ENCODE peak calls at places on chromosomes 6 and 20, in nine cellular contexts. M is upper lobe of left lung, G is fibroblast of pulmonary artery, C is HCT116, Y is breast epithelium, H is AG04449, D is ascending aorta, P is A549, O is hepatocyte. U is an unnamed sample.

GRCh38 chr6:89927788-89928565 is 33.7 kb downstream of the GJA10 start:
- DNase-seq in H (no peak), M (no peak), Y (no peak), C (no peak), D (no peak), O (no peak), P (no peak), G (peak; percentile 71), U (no peak)

GRCh38 chr20:38137441-38138037 is 27.5 kb downstream of the TGM2 start:
- DNase-seq in D (peak; percentile 3), M (no peak), Y (no peak), G (no peak), P (no peak), H (no peak), O (no peak), C (no peak), U (no peak)

GRCh38 chr20:36823126-36823525 is 49.6 kb upstream of the DSN1 start:
- DNase-seq in Y (no peak), H (no peak), M (no peak), P (no peak), O (no peak), D (no peak), C (no peak), G (no peak), U (peak; percentile 74)

GRCh38 chr6:28225056-28225834 is at the start of gene ZSCAN9:
- DNase-seq in O (peak; percentile 93), Y (peak; percentile 80), M (peak; percentile 87), C (peak; percentile 87), H (peak; percentile 21), G (peak; percentile 96), D (peak; percentile 44), P (peak; percentile 48), U (peak; percentile 83)

GRCh38 chr6:113564401-113565161 is 292.6 kb upstream of the MARCKS start:
- DNase-seq in O (peak; percentile 77), P (no peak), G (peak; percentile 98), Y (peak; percentile 54), M (peak; percentile 84), D (peak; percentile 39), H (peak; percentile 82), C (no peak), U (no peak)

GRCh38 chr6:17986656-17987575 is 519 bp downstream of the KIF13A start:
- DNase-seq in C (no peak), D (no peak), H (no peak), M (peak; percentile 91), P (peak; percentile 46), O (peak; percentile 77), G (peak; percentile 51), Y (peak; percentile 61), U (no peak)

GRCh38 chr20:11101243-11101642 is 427.4 kb upstream of the JAG1 start:
- DNase-seq in P (no peak), O (no peak), H (no peak), M (no peak), D (no peak), G (peak; percentile 60), Y (no peak), C (no peak), U (no peak)

GRCh38 chr6:33993653-33994052 is 152.2 kb downstream of the GRM4 start:
- DNase-seq in P (no peak), D (no peak), C (no peak), O (no peak), Y (peak; percentile 19), G (no peak), H (no peak), M (no peak), U (no peak)

GRCh38 chr6:18247002-18247401 is 17.3 kb downstream of the DEK start:
- DNase-seq in Y (no peak), M (no peak), C (no peak), P (no peak), O (no peak), D (no peak), G (no peak), H (no peak), U (no peak)

GRCh38 chr6:20400476-20401402 is 940 bp upstream of the E2F3 start:
- DNase-seq in M (peak; percentile 38), Y (no peak), G (peak; percentile 38), O (peak; percentile 47), D (peak; percentile 23), H (no peak), P (peak; percentile 57), C (peak; percentile 84), U (no peak)

GRCh38 chr6:44800171-44800671 is 412.7 kb downstream of the CDC5L start:
- DNase-seq in O (peak; percentile 80), G (peak; percentile 82), P (peak; percentile 4), D (no peak), Y (no peak), H (peak; percentile 62), M (no peak), C (no peak), U (peak; percentile 64)

GRCh38 chr6:45187841-45188240 is 140.3 kb upstream of the RUNX2 start:
- DNase-seq in M (no peak), H (no peak), D (no peak), O (no peak), C (no peak), G (peak; percentile 72), P (no peak), Y (no peak), U (no peak)

GRCh38 chr20:1490643-1491042 is 577 bp downstream of the SIRPB2 start:
- DNase-seq in C (no peak), Y (no peak), M (no peak), G (no peak), D (no peak), H (no peak), O (no peak), P (no peak), U (no peak)

GRCh38 chr6:151142676-151143075 is 97.1 kb upstream of the AKAP12 start:
- DNase-seq in Y (no peak), P (no peak), O (no peak), G (no peak), M (no peak), D (no peak), C (no peak), H (no peak), U (no peak)

GRCh38 chr20:6265204-6265904 is 142.5 kb upstream of the FERMT1 start:
- DNase-seq in O (peak; percentile 74), Y (no peak), P (peak; percentile 8), D (no peak), C (peak; percentile 7), M (no peak), G (peak; percentile 86), H (peak; percentile 4), U (peak; percentile 7)
- H3K4me3 ChIP-seq in O (no peak overlapping the region), Y (no peak overlapping the region), P (no peak overlapping the region), D (peak overlapping the region; percentile 43), C (no peak overlapping the region), M (no peak overlapping the region), G (peak overlapping the region; percentile 31), H (no peak overlapping the region), U (no peak overlapping the region)

GRCh38 chr6:81787313-81788068 is 35.0 kb upstream of the TENT5A start:
- DNase-seq in M (no peak), P (peak; percentile 2), G (peak; percentile 58), Y (no peak), C (no peak), D (no peak), H (no peak), O (no peak), U (peak; percentile 23)

GRCh38 chr6:81791756-81792155 is 39.3 kb upstream of the TENT5A start:
- DNase-seq in G (no peak), M (no peak), O (no peak), P (no peak), H (no peak), Y (no peak), C (no peak), D (no peak), U (no peak)

GRCh38 chr6:81789303-81789702 is 36.8 kb upstream of the TENT5A start:
- DNase-seq in C (no peak), M (no peak), D (no peak), O (no peak), P (no peak), Y (no peak), H (no peak), G (no peak), U (no peak)

GRCh38 chr6:81788748-81789147 is 36.3 kb upstream of the TENT5A start:
- DNase-seq in O (peak; percentile 28), C (no peak), H (no peak), P (no peak), D (no peak), M (no peak), Y (no peak), G (no peak), U (no peak)

DNA sequence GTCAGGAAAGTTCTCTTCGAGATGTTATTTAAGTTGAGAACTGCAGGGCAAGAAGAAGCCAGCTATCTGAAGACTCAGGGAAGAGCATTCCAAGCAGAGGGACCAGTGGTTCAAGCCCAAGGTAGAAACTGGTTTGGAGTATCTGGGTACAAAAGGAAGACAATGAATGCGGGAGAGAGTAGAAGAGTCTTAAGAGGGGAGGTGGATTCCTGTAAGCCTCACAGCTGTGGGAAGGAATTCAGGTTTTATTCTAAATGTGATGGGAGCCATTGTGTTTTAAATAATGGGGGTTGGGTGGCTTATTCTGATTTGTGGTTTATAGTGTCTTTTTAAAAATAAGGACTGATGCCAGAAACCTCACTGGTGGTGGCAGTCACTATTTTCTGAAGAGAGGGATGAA is 37.6 kb upstream of the TENT5A start:
- DNase-seq in D (no peak), C (no peak), P (no peak), G (no peak), Y (no peak), M (no peak), H (no peak), O (no peak), U (no peak)
- H3K4me3 ChIP-seq in D (no peak overlapping the region), C (no peak overlapping the region), P (no peak overlapping the region), G (no peak overlapping the region), Y (no peak overlapping the region), M (no peak overlapping the region), H (no peak overlapping the region), O (no peak overlapping the region), U (no peak overlapping the region)

GRCh38 chr20:25089096-25089495 is 7.2 kb upstream of the VSX1 start:
- DNase-seq in D (no peak), O (no peak), H (no peak), P (no peak), G (no peak), Y (no peak), M (no peak), C (no peak), U (no peak)
- H3K4me3 ChIP-seq in D (no peak overlapping the region), O (no peak overlapping the region), H (no peak overlapping the region), P (no peak overlapping the region), G (no peak overlapping the region), Y (no peak overlapping the region), M (no peak overlapping the region), C (no peak overlapping the region), U (no peak overlapping the region)

GRCh38 chr20:49319204-49319809 is 41.5 kb upstream of the ZNFX1 start:
- DNase-seq in Y (no peak), C (no peak), P (no peak), M (peak; percentile 60), D (no peak), G (no peak), H (no peak), O (no peak), U (no peak)
- H3K4me3 ChIP-seq in Y (no peak overlapping the region), C (no peak overlapping the region), P (peak overlapping the region; percentile 44), M (no peak overlapping the region), D (peak overlapping the region; percentile 32), G (peak overlapping the region; percentile 36), H (no peak overlapping the region), O (no peak overlapping the region), U (no peak overlapping the region)

GRCh38 chr20:41031243-41031619 is 2.6 kb downstream of the TOP1 start:
- DNase-seq in O (no peak), C (no peak), M (no peak), Y (no peak), D (no peak), H (no peak), G (no peak), P (no peak), U (peak; percentile 77)
- H3K4me3 ChIP-seq in O (peak overlapping the region; percentile 22), C (no peak overlapping the region), M (no peak overlapping the region), Y (peak overlapping the region; percentile 96), D (peak overlapping the region; percentile 90), H (peak overlapping the region; percentile 91), G (peak overlapping the region; percentile 71), P (peak overlapping the region; percentile 92), U (peak overlapping the region; percentile 89)